ENCODE peak calls at places on chromosomes 11 and 22, in six cellular contexts. K, G, V, Z, R and U are unnamed samples.

GRCh38 chr22:44463151-44463550 is 34.9 kb downstream of the RTL6 start:
- DNase-seq in K (no peak), G (no peak), V (no peak), Z (peak), R (no peak), U (no peak)

GRCh38 chr11:78376858-78377257 is 40.8 kb downstream of the GAB2 start:
- DNase-seq in K (no peak), G (no peak), V (no peak), Z (no peak), R (no peak), U (no peak)

GRCh38 chr11:65817815-65818680 is 15.7 kb upstream of the SNX32 start:
- DNase-seq in K (peak), G (peak), V (peak), Z (peak), R (peak), U (peak)

GRCh38 chr11:1953489-1954284 is 6.6 kb downstream of the MRPL23 start:
- DNase-seq in K (no peak), G (peak), V (no peak), Z (peak), R (no peak), U (no peak)

GRCh38 chr11:120378474-120378873 is 42.3 kb downstream of the ARHGEF12 start:
- DNase-seq in K (peak), G (no peak), V (no peak), Z (no peak), R (no peak), U (no peak)

GRCh38 chr11:79287952-79288351 is 152.9 kb downstream of the TENM4 start:
- DNase-seq in K (no peak), G (no peak), V (peak), Z (no peak), R (no peak), U (no peak)

GRCh38 chr11:5420993-5421392 is 918 bp upstream of the OR51Q1 start:
- DNase-seq in K (no peak), G (no peak), V (no peak), Z (no peak), R (no peak), U (no peak)

GRCh38 chr11:13333456-13333957 is 55.9 kb downstream of the BMAL1 start:
- DNase-seq in K (peak), G (no peak), V (no peak), Z (no peak), R (no peak), U (peak)

GRCh38 chr11:15969701-15970329 is 386.5 kb downstream of the SOX6 start:
- DNase-seq in K (peak), G (no peak), V (no peak), Z (no peak), R (no peak), U (peak)

GRCh38 chr11:1823376-1824220 is 11.2 kb upstream of the SYT8 start:
- DNase-seq in K (no peak), G (peak), V (no peak), Z (peak), R (no peak), U (no peak)

GRCh38 chr11:27471067-27471587 is 1.5 kb downstream of the LGR4 start:
- DNase-seq in K (peak), G (no peak), V (no peak), Z (no peak), R (no peak), U (no peak)

GRCh38 chr11:69902337-69902736 is 83.1 kb upstream of the FGF3 start:
- DNase-seq in K (no peak), G (no peak), V (no peak), Z (peak), R (no peak), U (no peak)

GRCh38 chr11:79039122-79039521 is 401.7 kb downstream of the TENM4 start:
- DNase-seq in K (no peak), G (no peak), V (no peak), Z (no peak), R (peak), U (no peak)

GRCh38 chr11:94658888-94659287 is 91.7 kb downstream of the PIWIL4 start:
- DNase-seq in K (no peak), G (no peak), V (no peak), Z (no peak), R (no peak), U (no peak)

GRCh38 chr11:57335343-57336110 is at the start of gene SSRP1:
- DNase-seq in K (peak), G (peak), V (peak), Z (peak), R (peak), U (peak)

GRCh38 chr11:60870276-60870675 is 2.9 kb downstream of the ZP1 start:
- DNase-seq in K (no peak), G (peak), V (no peak), Z (no peak), R (no peak), U (no peak)

GRCh38 chr11:60868682-60869450 is 1.5 kb downstream of the ZP1 start:
- DNase-seq in K (no peak), G (peak), V (no peak), Z (no peak), R (no peak), U (no peak)

GRCh38 chr11:60867871-60868681 is 734 bp downstream of the ZP1 start:
- DNase-seq in K (no peak), G (peak), V (no peak), Z (no peak), R (no peak), U (no peak)

GRCh38 chr11:60870733-60871377 is 3.5 kb downstream of the ZP1 start:
- DNase-seq in K (no peak), G (peak), V (no peak), Z (no peak), R (no peak), U (no peak)

DNA sequence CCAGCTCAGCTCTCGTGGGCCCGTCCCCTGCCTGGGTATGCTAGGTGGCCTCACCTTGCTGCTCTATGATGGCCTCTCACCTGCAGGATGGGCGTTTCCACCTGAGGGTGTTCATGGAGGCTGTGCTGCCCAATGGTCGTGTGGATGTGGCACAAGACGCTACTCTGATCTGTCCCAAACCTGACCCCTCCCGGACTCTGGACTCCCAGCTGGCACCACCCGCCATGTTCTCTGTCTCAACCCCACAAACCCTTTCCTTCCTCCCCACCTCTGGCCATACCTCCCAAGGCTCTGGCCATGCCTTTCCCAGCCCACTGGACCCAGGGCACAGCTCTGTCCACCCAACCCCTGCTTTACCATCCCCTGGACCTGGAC is 2.1 kb downstream of the ZP1 start:
- DNase-seq in K (no peak), G (peak), V (no peak), Z (no peak), R (no peak), U (no peak)
- TF ChIP-seq CTCF in K (no peak), G (no peak), V (no peak), Z (no peak), R (no peak), U (no peak)

GRCh38 chr22:50261615-50262459 is at the start of gene MAPK12:
- DNase-seq in K (no peak), G (no peak), V (no peak), Z (no peak), R (no peak), U (no peak)
- H3K4me3 ChIP-seq in K (peak), G (peak), V (peak), Z (peak), R (peak), U (peak)

DNA sequence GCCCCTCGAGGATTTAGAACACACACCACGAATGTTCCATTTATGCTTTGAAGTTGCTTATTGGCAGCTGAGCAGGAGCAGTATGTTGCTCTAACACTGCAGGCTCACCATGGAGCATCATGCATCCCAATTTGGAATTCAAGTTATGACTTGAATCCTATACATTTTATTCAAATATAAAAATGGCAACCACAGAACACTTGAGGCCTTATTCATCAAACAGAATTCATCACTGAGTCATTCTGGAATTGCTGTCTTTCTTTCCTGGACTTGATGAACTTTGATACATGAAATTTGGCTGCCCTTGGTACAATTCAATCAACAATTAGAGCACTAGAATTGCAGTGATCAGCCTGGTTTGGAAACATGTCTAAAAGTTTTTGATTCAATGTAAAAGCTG is 24.5 kb upstream of the BLID start:
- DNase-seq in K (peak), G (no peak), V (no peak), Z (no peak), R (no peak), U (peak)
- TF ChIP-seq CTCF in K (no peak), G (no peak), V (no peak), Z (no peak), R (no peak), U (no peak)

DNA sequence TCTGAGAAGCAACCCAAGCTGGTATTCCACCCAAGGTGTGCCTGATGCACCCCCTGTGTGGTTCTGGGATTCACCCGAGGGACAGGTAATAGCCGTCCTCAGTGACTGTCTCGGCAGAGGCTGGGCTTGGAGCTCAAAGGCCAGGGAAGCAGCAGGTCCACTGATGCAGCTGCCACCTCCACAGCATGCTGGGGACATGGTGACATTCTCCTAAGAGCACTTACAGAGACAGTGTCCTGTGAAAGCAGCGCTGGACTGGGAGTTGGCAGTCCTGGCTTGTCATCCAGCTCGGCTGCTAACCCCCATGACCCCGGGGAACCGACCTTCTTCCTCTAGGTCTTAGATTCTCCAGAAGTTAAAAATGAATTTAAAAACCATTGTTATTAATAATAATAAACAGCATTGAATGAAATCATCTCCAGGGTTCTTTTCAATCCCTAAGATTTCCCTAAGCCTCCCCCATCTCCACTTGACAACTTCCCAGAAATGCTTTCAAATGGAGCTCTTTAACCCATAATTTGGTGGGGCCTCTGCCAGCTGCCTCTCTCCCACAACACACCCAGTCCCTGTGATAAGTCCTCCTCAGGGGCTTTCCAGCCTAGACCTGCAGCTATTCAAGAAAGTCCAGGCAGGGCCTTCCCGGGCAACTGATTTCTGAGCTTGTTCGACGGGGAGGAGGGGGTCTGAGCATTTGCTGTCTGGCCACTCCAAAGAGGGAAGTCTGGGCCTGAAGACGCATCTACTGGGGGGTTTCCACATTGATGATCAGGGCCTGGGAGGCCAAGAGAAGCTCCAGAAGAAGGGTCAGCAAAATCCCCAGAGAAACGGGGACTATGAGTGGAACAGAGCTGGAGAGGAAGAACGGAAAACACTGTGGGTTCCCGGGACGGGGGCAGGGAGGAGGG is 72.6 kb downstream of the RPUSD4 start:
- DNase-seq in K (no peak), G (no peak), V (no peak), Z (no peak), R (no peak), U (no peak)
- H3K4me3 ChIP-seq in K (no peak), G (no peak), V (no peak), Z (no peak), R (no peak), U (no peak)

GRCh38 chr11:45165806-45166603 is 19.6 kb downstream of the PRDM11 start:
- DNase-seq in K (no peak), G (peak), V (no peak), Z (no peak), R (no peak), U (no peak)
- TF ChIP-seq CTCF in K (no peak), G (no peak), V (no peak), Z (no peak), R (no peak), U (no peak)

GRCh38 chr22:45551310-45552016 is 48.8 kb downstream of the FBLN1 start:
- DNase-seq in K (no peak), G (peak), V (peak), Z (peak), R (no peak), U (no peak)
- H3K4me3 ChIP-seq in K (no peak), G (no peak), V (no peak), Z (no peak), R (no peak), U (no peak)

GRCh38 chr22:46614070-46614931 is 5.9 kb upstream of the GRAMD4 start:
- DNase-seq in K (no peak), G (no peak), V (no peak), Z (no peak), R (no peak), U (no peak)

GRCh38 chr22:46611189-46611588 is 9.0 kb upstream of the GRAMD4 start:
- DNase-seq in K (no peak), G (no peak), V (no peak), Z (no peak), R (no peak), U (no peak)

GRCh38 chr22:46613606-46613997 is 6.6 kb upstream of the GRAMD4 start:
- DNase-seq in K (no peak), G (no peak), V (no peak), Z (no peak), R (no peak), U (no peak)

GRCh38 chr22:46612904-46613605 is 7.1 kb upstream of the GRAMD4 start:
- DNase-seq in K (no peak), G (no peak), V (no peak), Z (peak), R (no peak), U (no peak)

DNA sequence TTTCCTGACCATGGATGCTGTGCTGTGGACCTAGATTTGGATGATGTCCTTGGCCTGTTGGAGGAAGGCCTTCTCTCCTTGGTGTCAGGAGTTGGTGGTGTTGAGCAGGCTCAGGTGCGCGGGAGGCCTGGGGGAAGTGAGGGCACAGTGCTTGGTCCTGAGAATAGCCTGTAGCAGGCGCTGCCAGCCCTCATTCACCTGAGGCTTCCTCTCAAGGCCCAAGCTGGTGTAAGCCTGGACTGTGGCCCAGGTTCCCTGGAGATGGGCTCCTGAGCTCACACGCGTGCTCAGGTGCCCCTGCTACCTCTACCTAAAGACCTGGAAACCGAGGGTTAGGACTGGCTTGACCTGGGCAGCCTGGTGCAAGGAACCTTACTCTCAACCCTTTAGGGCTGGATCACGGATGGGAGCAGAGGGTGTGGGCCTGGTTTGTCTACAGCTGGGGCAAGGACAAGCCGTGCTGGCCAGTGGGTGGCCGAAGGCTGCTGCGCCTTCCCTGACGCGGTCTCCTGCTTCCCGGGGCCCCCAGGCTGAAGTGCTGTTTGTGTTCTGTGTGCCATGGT is 7.8 kb upstream of the GRAMD4 start:
- DNase-seq in K (no peak), G (no peak), V (no peak), Z (no peak), R (no peak), U (no peak)
- TF ChIP-seq CTCF in K (no peak), G (no peak), V (no peak), Z (no peak), R (no peak), U (no peak)

GRCh38 chr22:39518124-39518786 is 2.1 kb upstream of the ATF4 start:
- DNase-seq in K (no peak), G (no peak), V (no peak), Z (peak), R (no peak), U (no peak)
- H3K4me3 ChIP-seq in K (no peak), G (no peak), V (no peak), Z (no peak), R (no peak), U (no peak)

DNA sequence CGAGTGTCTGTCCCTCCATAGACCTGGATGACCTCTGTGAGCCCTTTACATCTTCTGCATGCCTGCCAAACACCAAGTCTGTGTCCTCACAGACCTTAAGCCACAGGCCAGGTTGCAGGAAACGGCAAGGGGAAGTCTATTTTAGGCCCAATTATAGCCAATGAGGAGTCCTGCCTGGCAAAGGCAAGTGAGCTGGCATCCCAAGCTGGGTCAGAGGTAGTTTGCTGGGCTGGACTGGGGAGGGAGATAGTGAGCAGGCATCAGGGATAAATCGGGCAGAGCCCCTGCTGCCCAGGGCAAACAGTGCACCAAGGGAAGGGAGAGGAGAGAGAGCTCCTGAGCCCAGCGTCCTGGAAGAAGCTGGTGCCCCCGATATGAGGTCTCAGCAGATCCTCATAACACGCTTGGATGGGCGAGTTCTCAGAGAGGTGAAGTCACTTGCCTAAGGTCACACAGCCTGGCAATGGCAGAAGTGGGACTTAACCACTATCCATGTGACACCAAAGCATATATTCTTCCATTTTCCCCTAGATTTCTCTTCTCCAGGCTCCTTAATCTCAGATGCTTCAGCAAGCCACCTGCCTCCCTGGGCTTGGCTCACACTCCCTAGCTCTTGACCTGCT is 3.7 kb upstream of the RELT start:
- DNase-seq in K (no peak), G (no peak), V (no peak), Z (no peak), R (peak), U (no peak)
- TF ChIP-seq CTCF in K (peak), G (no peak), V (no peak), Z (no peak), R (no peak), U (peak)